ENCODE peak calls at places on chromosomes 16 and 17, in eight cellular contexts. One of them, this sample, is unnamed.

GRCh38 chr17:61968757-61969156 is 41.0 kb upstream of the INTS2 start:
- DNase-seq in GM12878: no peak
- DNase-seq in mesenchymal stem cell: no peak
- DNase-seq in fibroblast of lung: no peak
- DNase-seq in MM.1S: no peak
- DNase-seq in hepatocyte: no peak
- DNase-seq in GM23338: no peak
- DNase-seq in IMR-90: no peak
- DNase-seq in this sample: no peak

GRCh38 chr16:23857901-23858300 is 22.1 kb downstream of the PRKCB start:
- DNase-seq in GM12878: no peak
- DNase-seq in mesenchymal stem cell: no peak
- DNase-seq in fibroblast of lung: no peak
- DNase-seq in MM.1S: no peak
- DNase-seq in hepatocyte: no peak
- DNase-seq in GM23338: no peak
- DNase-seq in IMR-90: no peak
- DNase-seq in this sample: no peak

GRCh38 chr16:3188925-3189825 is 1.2 kb downstream of the OR1F1 start:
- DNase-seq in GM12878: no peak
- DNase-seq in mesenchymal stem cell: peak
- DNase-seq in fibroblast of lung: peak
- DNase-seq in MM.1S: no peak
- DNase-seq in hepatocyte: no peak
- DNase-seq in GM23338: peak
- DNase-seq in IMR-90: peak
- DNase-seq in this sample: no peak

GRCh38 chr17:7982666-7983065 is 19.7 kb upstream of the GUCY2D start:
- DNase-seq in GM12878: no peak
- DNase-seq in mesenchymal stem cell: no peak
- DNase-seq in fibroblast of lung: peak
- DNase-seq in MM.1S: no peak
- DNase-seq in hepatocyte: no peak
- DNase-seq in GM23338: peak
- DNase-seq in IMR-90: peak
- DNase-seq in this sample: no peak

GRCh38 chr16:15523092-15523541 is 88.7 kb downstream of the BMERB1 start:
- DNase-seq in GM12878: no peak
- DNase-seq in mesenchymal stem cell: no peak
- DNase-seq in fibroblast of lung: no peak
- DNase-seq in MM.1S: peak
- DNase-seq in hepatocyte: no peak
- DNase-seq in GM23338: no peak
- DNase-seq in IMR-90: no peak
- DNase-seq in this sample: peak

GRCh38 chr16:56389554-56389953 is 35.8 kb downstream of the AMFR start:
- DNase-seq in GM12878: no peak
- DNase-seq in mesenchymal stem cell: peak
- DNase-seq in fibroblast of lung: peak
- DNase-seq in MM.1S: no peak
- DNase-seq in hepatocyte: no peak
- DNase-seq in GM23338: no peak
- DNase-seq in IMR-90: peak
- DNase-seq in this sample: no peak

GRCh38 chr16:87457724-87458423 is 35.0 kb downstream of the ZCCHC14 start:
- DNase-seq in GM12878: peak
- DNase-seq in mesenchymal stem cell: peak
- DNase-seq in fibroblast of lung: peak
- DNase-seq in MM.1S: no peak
- DNase-seq in hepatocyte: peak
- DNase-seq in GM23338: no peak
- DNase-seq in IMR-90: peak
- DNase-seq in this sample: no peak

GRCh38 chr17:75764711-75765421 is at the start of gene GALK1:
- DNase-seq in GM12878: no peak
- DNase-seq in mesenchymal stem cell: peak
- DNase-seq in fibroblast of lung: peak
- DNase-seq in MM.1S: peak
- DNase-seq in hepatocyte: peak
- DNase-seq in GM23338: peak
- DNase-seq in IMR-90: peak
- DNase-seq in this sample: peak

GRCh38 chr17:56173958-56174357 is 20.7 kb downstream of the ANKFN1 start:
- DNase-seq in GM12878: no peak
- DNase-seq in mesenchymal stem cell: peak
- DNase-seq in fibroblast of lung: no peak
- DNase-seq in MM.1S: no peak
- DNase-seq in hepatocyte: no peak
- DNase-seq in GM23338: no peak
- DNase-seq in IMR-90: no peak
- DNase-seq in this sample: no peak

GRCh38 chr16:12185563-12185962 is 209.0 kb downstream of the SNX29 start:
- DNase-seq in GM12878: no peak
- DNase-seq in mesenchymal stem cell: no peak
- DNase-seq in fibroblast of lung: no peak
- DNase-seq in MM.1S: no peak
- DNase-seq in hepatocyte: no peak
- DNase-seq in GM23338: no peak
- DNase-seq in IMR-90: no peak
- DNase-seq in this sample: no peak

GRCh38 chr17:8126306-8127066 is 2.6 kb upstream of the HES7 start:
- DNase-seq in GM12878: no peak
- DNase-seq in mesenchymal stem cell: peak
- DNase-seq in fibroblast of lung: peak
- DNase-seq in MM.1S: peak
- DNase-seq in hepatocyte: peak
- DNase-seq in GM23338: peak
- DNase-seq in IMR-90: peak
- DNase-seq in this sample: peak

GRCh38 chr17:42276609-42277341 is 584 bp upstream of the STAT5B start:
- DNase-seq in GM12878: no peak
- DNase-seq in mesenchymal stem cell: peak
- DNase-seq in fibroblast of lung: peak
- DNase-seq in MM.1S: no peak
- DNase-seq in hepatocyte: peak
- DNase-seq in GM23338: peak
- DNase-seq in IMR-90: peak
- DNase-seq in this sample: no peak

GRCh38 chr16:1984347-1985225 is 593 bp downstream of the GFER start:
- DNase-seq in GM12878: no peak
- DNase-seq in mesenchymal stem cell: no peak
- DNase-seq in fibroblast of lung: no peak
- DNase-seq in MM.1S: no peak
- DNase-seq in hepatocyte: peak
- DNase-seq in GM23338: peak
- DNase-seq in IMR-90: peak
- DNase-seq in this sample: peak

GRCh38 chr17:50276588-50277356 is 2.5 kb downstream of the TMEM92 start:
- DNase-seq in GM12878: no peak
- DNase-seq in mesenchymal stem cell: no peak
- DNase-seq in fibroblast of lung: no peak
- DNase-seq in MM.1S: no peak
- DNase-seq in hepatocyte: no peak
- DNase-seq in GM23338: peak
- DNase-seq in IMR-90: no peak
- DNase-seq in this sample: no peak

GRCh38 chr16:83403751-83404150 is 404.0 kb upstream of the HSBP1 start:
- DNase-seq in GM12878: no peak
- DNase-seq in mesenchymal stem cell: no peak
- DNase-seq in fibroblast of lung: no peak
- DNase-seq in MM.1S: no peak
- DNase-seq in hepatocyte: no peak
- DNase-seq in GM23338: no peak
- DNase-seq in IMR-90: peak
- DNase-seq in this sample: no peak

GRCh38 chr16:26721290-26721689 is 345.4 kb upstream of the C16orf82 start:
- DNase-seq in GM12878: no peak
- DNase-seq in mesenchymal stem cell: no peak
- DNase-seq in fibroblast of lung: no peak
- DNase-seq in MM.1S: no peak
- DNase-seq in hepatocyte: no peak
- DNase-seq in GM23338: no peak
- DNase-seq in IMR-90: no peak
- DNase-seq in this sample: no peak

GRCh38 chr16:54460254-54460860 is 173.8 kb upstream of the IRX3 start:
- DNase-seq in GM12878: no peak
- DNase-seq in mesenchymal stem cell: no peak
- DNase-seq in fibroblast of lung: peak
- DNase-seq in MM.1S: no peak
- DNase-seq in hepatocyte: no peak
- DNase-seq in GM23338: no peak
- DNase-seq in IMR-90: no peak
- DNase-seq in this sample: no peak

GRCh38 chr16:66248096-66248495 is 118.4 kb upstream of the CDH5 start:
- DNase-seq in GM12878: no peak
- DNase-seq in mesenchymal stem cell: peak
- DNase-seq in fibroblast of lung: peak
- DNase-seq in MM.1S: no peak
- DNase-seq in hepatocyte: peak
- DNase-seq in GM23338: no peak
- DNase-seq in IMR-90: peak
- DNase-seq in this sample: no peak

GRCh38 chr17:16377804-16378400 is 3.0 kb upstream of the UBB start:
- DNase-seq in GM12878: no peak
- DNase-seq in mesenchymal stem cell: no peak
- DNase-seq in fibroblast of lung: peak
- DNase-seq in MM.1S: no peak
- DNase-seq in hepatocyte: no peak
- DNase-seq in GM23338: no peak
- DNase-seq in IMR-90: peak
- DNase-seq in this sample: no peak

GRCh38 chr17:48241131-48241591 is 133.6 kb downstream of the SNX11 start:
- DNase-seq in GM12878: peak
- DNase-seq in mesenchymal stem cell: peak
- DNase-seq in fibroblast of lung: peak
- DNase-seq in MM.1S: peak
- DNase-seq in hepatocyte: peak
- DNase-seq in GM23338: no peak
- DNase-seq in IMR-90: peak
- DNase-seq in this sample: no peak

GRCh38 chr17:83150369-83151055 is 71.1 kb downstream of the METRNL start:
- DNase-seq in GM12878: no peak
- DNase-seq in mesenchymal stem cell: no peak
- DNase-seq in fibroblast of lung: no peak
- DNase-seq in MM.1S: no peak
- DNase-seq in hepatocyte: peak
- DNase-seq in GM23338: no peak
- DNase-seq in IMR-90: no peak
- DNase-seq in this sample: no peak

GRCh38 chr16:28478511-28479180 is 6.5 kb upstream of the NPIPB7 start:
- DNase-seq in GM12878: no peak
- DNase-seq in mesenchymal stem cell: no peak
- DNase-seq in fibroblast of lung: no peak
- DNase-seq in MM.1S: no peak
- DNase-seq in hepatocyte: no peak
- DNase-seq in GM23338: no peak
- DNase-seq in IMR-90: no peak
- DNase-seq in this sample: no peak

GRCh38 chr16:17173134-17173729 is 297.5 kb downstream of the XYLT1 start:
- DNase-seq in GM12878: no peak
- DNase-seq in mesenchymal stem cell: no peak
- DNase-seq in fibroblast of lung: peak
- DNase-seq in MM.1S: no peak
- DNase-seq in hepatocyte: peak
- DNase-seq in GM23338: no peak
- DNase-seq in IMR-90: peak
- DNase-seq in this sample: peak

GRCh38 chr16:30528799-30529457 is 2.6 kb upstream of the ZNF768 start:
- DNase-seq in GM12878: no peak
- DNase-seq in mesenchymal stem cell: no peak
- DNase-seq in fibroblast of lung: no peak
- DNase-seq in MM.1S: no peak
- DNase-seq in hepatocyte: no peak
- DNase-seq in GM23338: no peak
- DNase-seq in IMR-90: no peak
- DNase-seq in this sample: no peak
- H2AFZ ChIP-seq in GM12878: no peak
- H2AFZ ChIP-seq in mesenchymal stem cell: no peak
- H2AFZ ChIP-seq in fibroblast of lung: no peak
- H2AFZ ChIP-seq in MM.1S: no peak
- H2AFZ ChIP-seq in hepatocyte: no peak
- H2AFZ ChIP-seq in GM23338: no peak
- H2AFZ ChIP-seq in IMR-90: no peak
- H2AFZ ChIP-seq in this sample: no peak

GRCh38 chr17:81608082-81608481 is 28.8 kb downstream of the NPLOC4 start:
- DNase-seq in GM12878: no peak
- DNase-seq in mesenchymal stem cell: no peak
- DNase-seq in fibroblast of lung: peak
- DNase-seq in MM.1S: no peak
- DNase-seq in hepatocyte: no peak
- DNase-seq in GM23338: no peak
- DNase-seq in IMR-90: peak
- DNase-seq in this sample: no peak
- H3K27ac ChIP-seq in GM12878: no peak
- H3K27ac ChIP-seq in mesenchymal stem cell: peak
- H3K27ac ChIP-seq in fibroblast of lung: no peak
- H3K27ac ChIP-seq in MM.1S: no peak
- H3K27ac ChIP-seq in hepatocyte: no peak
- H3K27ac ChIP-seq in GM23338: no peak
- H3K27ac ChIP-seq in IMR-90: no peak
- H3K27ac ChIP-seq in this sample: no peak

DNA sequence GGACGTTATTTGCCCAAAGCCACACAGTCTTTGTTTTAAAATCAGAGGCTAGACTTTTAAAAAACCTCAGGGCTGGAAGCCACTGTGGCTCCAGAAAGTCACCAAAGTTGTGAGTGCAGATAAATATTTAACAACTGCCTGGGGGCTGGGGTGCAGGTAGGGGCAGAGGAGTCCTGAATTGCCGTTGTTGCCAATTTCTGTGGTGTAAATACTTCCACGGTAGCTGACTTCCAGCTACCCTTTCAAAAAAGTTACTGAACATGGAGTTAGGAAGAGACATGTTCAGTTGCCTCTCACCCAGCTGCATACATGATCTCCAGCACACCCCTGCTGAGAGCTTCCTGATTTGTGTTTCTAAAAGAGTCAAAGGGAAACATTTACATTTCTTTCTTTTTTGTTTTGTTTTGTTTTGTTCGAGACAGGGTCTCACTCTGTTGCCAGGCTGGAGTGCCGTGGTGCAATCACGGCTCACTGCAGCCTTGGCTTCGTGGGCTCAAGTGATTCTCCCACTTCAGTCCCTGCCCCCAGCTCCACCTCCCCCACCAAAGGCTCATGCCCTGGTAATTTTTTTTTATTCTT is 58.7 kb downstream of the PLXDC1 start:
- DNase-seq in GM12878: no peak
- DNase-seq in mesenchymal stem cell: no peak
- DNase-seq in fibroblast of lung: no peak
- DNase-seq in MM.1S: no peak
- DNase-seq in hepatocyte: no peak
- DNase-seq in GM23338: no peak
- DNase-seq in IMR-90: no peak
- DNase-seq in this sample: peak
- H3K4me3 ChIP-seq in GM12878: no peak
- H3K4me3 ChIP-seq in mesenchymal stem cell: no peak
- H3K4me3 ChIP-seq in fibroblast of lung: no peak
- H3K4me3 ChIP-seq in MM.1S: no peak
- H3K4me3 ChIP-seq in hepatocyte: no peak
- H3K4me3 ChIP-seq in GM23338: no peak
- H3K4me3 ChIP-seq in IMR-90: no peak
- H3K4me3 ChIP-seq in this sample: peak

GRCh38 chr17:9370464-9370863 is 205.2 kb downstream of the STX8 start:
- DNase-seq in GM12878: no peak
- DNase-seq in mesenchymal stem cell: peak
- DNase-seq in fibroblast of lung: peak
- DNase-seq in MM.1S: no peak
- DNase-seq in hepatocyte: no peak
- DNase-seq in GM23338: no peak
- DNase-seq in IMR-90: peak
- DNase-seq in this sample: no peak
- H2AFZ ChIP-seq in GM12878: no peak
- H2AFZ ChIP-seq in mesenchymal stem cell: no peak
- H2AFZ ChIP-seq in fibroblast of lung: no peak
- H2AFZ ChIP-seq in MM.1S: no peak
- H2AFZ ChIP-seq in hepatocyte: no peak
- H2AFZ ChIP-seq in GM23338: no peak
- H2AFZ ChIP-seq in IMR-90: peak
- H2AFZ ChIP-seq in this sample: no peak